ENCODE peak calls at places on chromosomes 3 and 15, in eight cellular contexts. One of them, this sample, is unnamed. For H3K4me1, the result is how much of the 10 kb centered on the place peaks cover.

GRCh38 chr15:96408591-96409183 is 78.2 kb downstream of the NR2F2 start:
- DNase-seq in heart right ventricle: no peak
- DNase-seq in body of pancreas: no peak
- DNase-seq in GM23338: peak
- DNase-seq in mammary epithelial cell: no peak
- DNase-seq in stomach: no peak
- DNase-seq in ovary: no peak
- DNase-seq in left ventricle myocardium inferior: no peak
- DNase-seq in this sample: peak

GRCh38 chr3:122586098-122586497 is 8.6 kb downstream of the PARP15 start:
- DNase-seq in left ventricle myocardium inferior: no peak
- DNase-seq in body of pancreas: no peak
- DNase-seq in GM23338: no peak
- DNase-seq in stomach: no peak
- DNase-seq in heart right ventricle: no peak
- DNase-seq in ovary: no peak
- DNase-seq in mammary epithelial cell: peak
- DNase-seq in this sample: no peak

GRCh38 chr15:94909510-94909909 is 678.1 kb downstream of the MCTP2 start:
- DNase-seq in left ventricle myocardium inferior: no peak
- DNase-seq in body of pancreas: no peak
- DNase-seq in ovary: no peak
- DNase-seq in stomach: no peak
- DNase-seq in heart right ventricle: no peak
- DNase-seq in GM23338: no peak
- DNase-seq in mammary epithelial cell: peak
- DNase-seq in this sample: no peak

GRCh38 chr3:155102329-155102728 is 22.2 kb downstream of the MME start:
- DNase-seq in GM23338: no peak
- DNase-seq in body of pancreas: no peak
- DNase-seq in heart right ventricle: no peak
- DNase-seq in mammary epithelial cell: no peak
- DNase-seq in stomach: no peak
- DNase-seq in left ventricle myocardium inferior: no peak
- DNase-seq in ovary: no peak
- DNase-seq in this sample: no peak

GRCh38 chr3:141129049-141130038 is 78.2 kb downstream of the SPSB4 start:
- DNase-seq in heart right ventricle: no peak
- DNase-seq in ovary: no peak
- DNase-seq in GM23338: no peak
- DNase-seq in body of pancreas: no peak
- DNase-seq in left ventricle myocardium inferior: no peak
- DNase-seq in mammary epithelial cell: no peak
- DNase-seq in stomach: no peak
- DNase-seq in this sample: no peak

GRCh38 chr3:127458698-127459097 is 131.8 kb downstream of the TPRA1 start:
- DNase-seq in stomach: no peak
- DNase-seq in GM23338: peak
- DNase-seq in left ventricle myocardium inferior: no peak
- DNase-seq in ovary: peak
- DNase-seq in heart right ventricle: no peak
- DNase-seq in mammary epithelial cell: no peak
- DNase-seq in body of pancreas: no peak
- DNase-seq in this sample: no peak

GRCh38 chr3:126932188-126932931 is 50.6 kb upstream of the PLXNA1 start:
- DNase-seq in heart right ventricle: no peak
- DNase-seq in stomach: no peak
- DNase-seq in left ventricle myocardium inferior: no peak
- DNase-seq in body of pancreas: no peak
- DNase-seq in mammary epithelial cell: no peak
- DNase-seq in GM23338: no peak
- DNase-seq in ovary: no peak
- DNase-seq in this sample: no peak

GRCh38 chr3:87742250-87742649 is 316.6 kb downstream of the CGGBP1 start:
- DNase-seq in left ventricle myocardium inferior: no peak
- DNase-seq in mammary epithelial cell: no peak
- DNase-seq in heart right ventricle: no peak
- DNase-seq in ovary: no peak
- DNase-seq in GM23338: no peak
- DNase-seq in body of pancreas: no peak
- DNase-seq in stomach: no peak
- DNase-seq in this sample: no peak

GRCh38 chr3:155270485-155271342 is 22.8 kb downstream of the STRIT1 start:
- DNase-seq in GM23338: no peak
- DNase-seq in heart right ventricle: no peak
- DNase-seq in mammary epithelial cell: peak
- DNase-seq in left ventricle myocardium inferior: no peak
- DNase-seq in stomach: no peak
- DNase-seq in body of pancreas: no peak
- DNase-seq in ovary: no peak
- DNase-seq in this sample: no peak

GRCh38 chr15:88574646-88575045 is 28.2 kb upstream of the DET1 start:
- DNase-seq in body of pancreas: no peak
- DNase-seq in GM23338: peak
- DNase-seq in mammary epithelial cell: no peak
- DNase-seq in heart right ventricle: no peak
- DNase-seq in left ventricle myocardium inferior: no peak
- DNase-seq in stomach: no peak
- DNase-seq in ovary: no peak
- DNase-seq in this sample: no peak

GRCh38 chr3:193843447-193844301 is 250.7 kb downstream of the OPA1 start:
- DNase-seq in ovary: no peak
- DNase-seq in heart right ventricle: no peak
- DNase-seq in GM23338: no peak
- DNase-seq in left ventricle myocardium inferior: no peak
- DNase-seq in mammary epithelial cell: no peak
- DNase-seq in stomach: peak
- DNase-seq in body of pancreas: peak
- DNase-seq in this sample: no peak

DNA sequence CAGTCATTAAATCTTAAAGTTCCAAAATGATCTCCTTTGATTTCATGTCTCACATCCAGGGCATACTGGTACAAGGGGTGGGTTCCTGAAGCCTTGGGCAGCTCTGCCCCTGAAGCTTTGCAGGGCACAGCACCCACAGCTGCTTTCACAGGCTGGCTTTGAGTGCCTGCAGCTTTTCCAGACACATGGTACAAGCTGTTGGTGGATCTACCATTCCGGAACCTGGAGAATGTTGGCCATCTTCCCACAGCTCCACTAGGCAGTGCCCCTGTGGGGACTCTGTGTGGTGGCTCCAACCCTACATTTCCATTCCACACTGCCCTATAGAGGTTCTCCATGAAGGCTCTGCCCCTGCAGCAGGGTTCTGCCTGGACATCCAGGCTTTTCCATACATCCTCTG is 211.1 kb upstream of the THBS1 start:
- DNase-seq in GM23338: no peak
- DNase-seq in body of pancreas: no peak
- DNase-seq in left ventricle myocardium inferior: no peak
- DNase-seq in heart right ventricle: no peak
- DNase-seq in ovary: no peak
- DNase-seq in mammary epithelial cell: no peak
- DNase-seq in stomach: no peak
- DNase-seq in this sample: no peak
- TF ChIP-seq CTCF in GM23338: no peak
- TF ChIP-seq CTCF in body of pancreas: no peak
- TF ChIP-seq CTCF in left ventricle myocardium inferior: no peak
- TF ChIP-seq CTCF in heart right ventricle: no peak
- TF ChIP-seq CTCF in ovary: no peak
- TF ChIP-seq CTCF in mammary epithelial cell: no peak
- TF ChIP-seq CTCF in stomach: no peak
- TF ChIP-seq CTCF in this sample: no peak

DNA sequence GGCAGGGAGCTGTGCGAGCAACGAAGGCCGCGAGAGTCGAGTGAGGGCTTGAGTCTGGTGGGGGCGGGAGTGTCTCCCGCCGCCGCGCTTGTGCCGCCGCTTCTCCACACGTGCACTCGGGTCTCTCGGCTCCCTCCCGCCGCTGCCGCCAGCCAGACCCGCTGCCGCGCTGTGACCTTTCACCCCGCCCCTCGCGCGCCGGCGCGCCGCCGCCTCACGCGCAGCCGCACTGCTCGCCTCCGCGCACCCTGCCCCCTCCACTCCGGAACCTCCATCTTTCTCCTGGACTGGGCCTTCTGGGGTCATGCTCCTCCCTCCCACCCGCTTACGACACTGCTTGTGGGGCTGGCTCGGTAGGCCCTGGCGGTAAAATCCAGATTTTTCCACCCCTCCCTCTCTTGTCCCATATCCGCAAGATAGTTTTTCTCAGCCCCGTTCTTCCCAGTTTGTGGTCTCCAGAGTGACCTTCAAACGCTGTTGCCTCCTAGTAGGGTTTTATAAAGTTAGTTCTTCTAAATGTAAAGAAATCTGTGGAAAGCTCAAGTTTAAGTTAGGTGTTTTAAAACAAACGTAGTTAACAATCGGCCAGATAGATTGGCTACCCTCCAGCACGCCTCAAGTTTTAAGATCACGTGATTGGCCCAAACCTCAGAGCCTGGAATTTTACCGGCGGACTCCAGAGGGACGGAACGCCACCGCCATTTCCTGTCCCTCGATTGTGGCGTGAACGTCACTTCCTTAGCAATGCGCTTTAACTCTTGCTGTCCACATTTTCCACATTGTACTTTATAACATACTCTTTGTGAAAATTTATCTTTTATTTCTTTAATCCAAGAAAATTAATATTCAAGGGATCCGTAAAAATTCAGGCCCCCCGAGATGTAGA is at the start of gene NAA50:
- DNase-seq in heart right ventricle: peak
- DNase-seq in GM23338: peak
- DNase-seq in left ventricle myocardium inferior: peak
- DNase-seq in stomach: peak
- DNase-seq in mammary epithelial cell: peak
- DNase-seq in body of pancreas: peak
- DNase-seq in ovary: peak
- DNase-seq in this sample: peak
- H3K4me1 ChIP-seq in heart right ventricle: under half
- H3K4me1 ChIP-seq in GM23338: under half
- H3K4me1 ChIP-seq in left ventricle myocardium inferior: half or more
- H3K4me1 ChIP-seq in stomach: half or more
- H3K4me1 ChIP-seq in mammary epithelial cell: under half
- H3K4me1 ChIP-seq in body of pancreas: half or more
- H3K4me1 ChIP-seq in ovary: under half
- H3K4me1 ChIP-seq in this sample: under half

GRCh38 chr3:124731760-124732159 is 1.5 kb downstream of the UMPS start:
- DNase-seq in GM23338: no peak
- DNase-seq in heart right ventricle: no peak
- DNase-seq in ovary: no peak
- DNase-seq in stomach: no peak
- DNase-seq in mammary epithelial cell: peak
- DNase-seq in left ventricle myocardium inferior: no peak
- DNase-seq in body of pancreas: no peak
- DNase-seq in this sample: no peak
- H3K4me3 ChIP-seq in GM23338: peak
- H3K4me3 ChIP-seq in heart right ventricle: no peak
- H3K4me3 ChIP-seq in ovary: no peak
- H3K4me3 ChIP-seq in stomach: no peak
- H3K4me3 ChIP-seq in mammary epithelial cell: no peak
- H3K4me3 ChIP-seq in left ventricle myocardium inferior: peak
- H3K4me3 ChIP-seq in body of pancreas: no peak
- H3K4me3 ChIP-seq in this sample: no peak

GRCh38 chr3:107790612-107791011 is 267.9 kb downstream of the BBX start:
- DNase-seq in mammary epithelial cell: no peak
- DNase-seq in left ventricle myocardium inferior: no peak
- DNase-seq in heart right ventricle: no peak
- DNase-seq in GM23338: no peak
- DNase-seq in body of pancreas: no peak
- DNase-seq in ovary: no peak
- DNase-seq in stomach: no peak
- DNase-seq in this sample: no peak

GRCh38 chr3:107795514-107796094 is 272.8 kb downstream of the BBX start:
- DNase-seq in heart right ventricle: no peak
- DNase-seq in left ventricle myocardium inferior: no peak
- DNase-seq in ovary: no peak
- DNase-seq in mammary epithelial cell: no peak
- DNase-seq in stomach: no peak
- DNase-seq in GM23338: no peak
- DNase-seq in body of pancreas: no peak
- DNase-seq in this sample: no peak

GRCh38 chr3:107794664-107795443 is 272.1 kb downstream of the BBX start:
- DNase-seq in left ventricle myocardium inferior: no peak
- DNase-seq in body of pancreas: peak
- DNase-seq in heart right ventricle: no peak
- DNase-seq in stomach: no peak
- DNase-seq in mammary epithelial cell: no peak
- DNase-seq in ovary: no peak
- DNase-seq in GM23338: peak
- DNase-seq in this sample: no peak

GRCh38 chr3:107796786-107797185 is 274.0 kb downstream of the BBX start:
- DNase-seq in GM23338: no peak
- DNase-seq in stomach: no peak
- DNase-seq in body of pancreas: peak
- DNase-seq in ovary: no peak
- DNase-seq in mammary epithelial cell: peak
- DNase-seq in heart right ventricle: no peak
- DNase-seq in left ventricle myocardium inferior: no peak
- DNase-seq in this sample: no peak

DNA sequence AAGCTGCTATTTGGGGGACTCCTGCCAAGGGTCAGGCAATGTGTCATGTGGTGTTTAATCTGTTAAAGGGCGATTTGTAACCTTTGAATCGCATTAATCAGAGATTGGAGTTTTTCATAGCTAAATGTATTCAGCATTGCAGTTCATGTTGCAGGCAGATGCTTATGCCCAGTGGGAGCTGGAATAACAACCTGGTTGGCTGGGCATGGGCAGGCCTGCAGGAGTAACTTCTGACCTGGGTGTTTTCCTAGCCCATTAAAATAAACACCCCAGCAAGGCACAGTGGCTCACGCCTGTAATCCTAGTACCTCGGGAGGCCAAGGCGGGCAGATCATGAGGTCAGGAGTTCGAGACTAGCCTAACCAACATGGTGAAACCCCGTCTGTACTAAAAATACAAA is 268.7 kb downstream of the BBX start:
- DNase-seq in left ventricle myocardium inferior: no peak
- DNase-seq in body of pancreas: no peak
- DNase-seq in stomach: no peak
- DNase-seq in GM23338: no peak
- DNase-seq in mammary epithelial cell: no peak
- DNase-seq in heart right ventricle: no peak
- DNase-seq in ovary: no peak
- DNase-seq in this sample: no peak
- TF ChIP-seq CTCF in left ventricle myocardium inferior: no peak
- TF ChIP-seq CTCF in body of pancreas: no peak
- TF ChIP-seq CTCF in stomach: no peak
- TF ChIP-seq CTCF in GM23338: no peak
- TF ChIP-seq CTCF in mammary epithelial cell: no peak
- TF ChIP-seq CTCF in heart right ventricle: no peak
- TF ChIP-seq CTCF in ovary: no peak
- TF ChIP-seq CTCF in this sample: no peak

This sample was measured in left lung.